ENCODE peak calls at places on chromosome 4, in seven cellular contexts. G, M, S, L, P, U and Z are unnamed samples.

GRCh38 chr4:187236491-187236890 is 512.8 kb upstream of the FAT1 start:
- DNase-seq in M (no peak), G (no peak), L (no peak), U (no peak), P (no peak), S (no peak), Z (no peak)

GRCh38 chr4:141711211-141711610 is 74.8 kb downstream of the IL15 start:
- DNase-seq in L (no peak), M (no peak), G (no peak), S (no peak), P (no peak), U (no peak), Z (no peak)

GRCh38 chr4:158259955-158260575 is 49.8 kb downstream of the TMEM144 start:
- DNase-seq in U (no peak), S (no peak), G (no peak), P (no peak), L (no peak), M (no peak), Z (no peak)

GRCh38 chr4:170234800-170235199 is 145.0 kb upstream of the AADAT start:
- DNase-seq in L (no peak), M (no peak), G (no peak), U (no peak), P (no peak), S (no peak), Z (no peak)

GRCh38 chr4:46937493-46937892 is 28.4 kb upstream of the COX7B2 start:
- DNase-seq in S (no peak), G (no peak), U (no peak), M (no peak), P (no peak), L (no peak), Z (no peak)

GRCh38 chr4:138728566-138728965 is 287.0 kb upstream of the NOCT start:
- DNase-seq in L (no peak), M (no peak), S (no peak), P (no peak), U (no peak), G (no peak), Z (no peak)

GRCh38 chr4:149441338-149441737 is 374.3 kb downstream of the IQCM start:
- DNase-seq in P (no peak), U (no peak), G (no peak), M (no peak), L (no peak), S (no peak), Z (no peak)

GRCh38 chr4:54050214-54050904 is 14.0 kb downstream of the CHIC2 start:
- DNase-seq in P (no peak), G (no peak), U (no peak), S (no peak), M (no peak), L (no peak), Z (no peak)

GRCh38 chr4:173231916-173232315 is 63.3 kb downstream of the GALNT7 start:
- DNase-seq in M (no peak), S (no peak), U (no peak), P (no peak), L (no peak), G (no peak), Z (no peak)

GRCh38 chr4:185470503-185471195 is 884 bp downstream of the CCDC110 start:
- DNase-seq in M (no peak), G (peak; percentile 64), L (peak; percentile 90), P (peak; percentile 71), S (peak; percentile 68), U (peak; percentile 37), Z (peak; percentile 41)

GRCh38 chr4:21848001-21848400 is 100.6 kb downstream of the KCNIP4 start:
- DNase-seq in L (peak; percentile 20), U (no peak), G (no peak), M (no peak), P (no peak), S (no peak), Z (no peak)

GRCh38 chr4:148778980-148779675 is 336.9 kb upstream of the NR3C2 start:
- DNase-seq in S (no peak), L (no peak), P (no peak), U (no peak), G (no peak), M (no peak), Z (no peak)

GRCh38 chr4:36256398-36256828 is 12.1 kb upstream of the ARAP2 start:
- DNase-seq in L (no peak), U (no peak), M (no peak), S (no peak), G (no peak), P (no peak), Z (no peak)

GRCh38 chr4:105710012-105710600 is 1.5 kb downstream of the GSTCD start:
- DNase-seq in M (peak; percentile 45), S (no peak), G (no peak), P (no peak), U (no peak), L (no peak), Z (no peak)

GRCh38 chr4:105712766-105713165 is 4.2 kb downstream of the GSTCD start:
- DNase-seq in M (no peak), L (no peak), S (no peak), P (no peak), U (no peak), G (no peak), Z (no peak)

GRCh38 chr4:105708376-105709080 is at the start of the genes GSTCD and INTS12:
- DNase-seq in U (peak; percentile 92), L (peak; percentile 96), S (peak; percentile 94), M (peak; percentile 97), P (peak; percentile 91), G (peak; percentile 85), Z (peak; percentile 84)

GRCh38 chr4:105709081-105709450 is 482 bp downstream of the GSTCD start:
- DNase-seq in M (no peak), S (no peak), U (peak; percentile 38), L (no peak), G (no peak), P (no peak), Z (no peak)

GRCh38 chr4:105710678-105711077 is 2.1 kb downstream of the GSTCD start:
- DNase-seq in L (no peak), S (no peak), P (no peak), U (no peak), G (no peak), M (no peak), Z (no peak)
- H3K4me3 ChIP-seq in L (no peak overlapping the region), S (no peak overlapping the region), P (no peak overlapping the region), U (no peak overlapping the region), G (no peak overlapping the region), M (no peak overlapping the region), Z (no peak overlapping the region)

DNA sequence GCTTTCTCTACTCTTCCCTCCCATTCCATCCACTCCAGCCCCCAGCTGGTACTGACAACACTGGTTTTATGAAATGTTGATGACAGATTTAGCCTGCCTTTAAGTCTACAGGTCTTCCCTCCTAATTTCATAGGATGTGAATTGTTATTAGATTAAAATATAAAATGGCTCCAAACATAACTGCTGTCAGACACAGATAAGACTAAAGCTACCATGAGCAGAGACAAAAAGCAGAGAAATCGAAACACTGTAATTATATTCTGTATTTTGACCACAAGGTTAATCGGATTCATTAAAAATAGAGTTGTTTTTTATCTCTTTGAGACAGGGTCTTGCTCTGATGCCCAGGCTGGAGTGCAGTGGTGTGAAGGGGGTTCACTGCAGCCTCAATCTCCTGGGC is 28.3 kb downstream of the SEC24D start:
- DNase-seq in G (no peak), M (no peak), P (no peak), S (no peak), U (no peak), L (no peak), Z (no peak)
- H3K36me3 ChIP-seq in G (peaks cover 24% of the 10 kb centered on the region), M (peaks cover 87% of the 10 kb centered on the region), P (no peaks in the 10 kb centered on the region), S (peaks cover 15% of the 10 kb centered on the region), U (no peaks in the 10 kb centered on the region), L (peaks cover 100% of the 10 kb centered on the region), Z (peaks cover 26% of the 10 kb centered on the region)

DNA sequence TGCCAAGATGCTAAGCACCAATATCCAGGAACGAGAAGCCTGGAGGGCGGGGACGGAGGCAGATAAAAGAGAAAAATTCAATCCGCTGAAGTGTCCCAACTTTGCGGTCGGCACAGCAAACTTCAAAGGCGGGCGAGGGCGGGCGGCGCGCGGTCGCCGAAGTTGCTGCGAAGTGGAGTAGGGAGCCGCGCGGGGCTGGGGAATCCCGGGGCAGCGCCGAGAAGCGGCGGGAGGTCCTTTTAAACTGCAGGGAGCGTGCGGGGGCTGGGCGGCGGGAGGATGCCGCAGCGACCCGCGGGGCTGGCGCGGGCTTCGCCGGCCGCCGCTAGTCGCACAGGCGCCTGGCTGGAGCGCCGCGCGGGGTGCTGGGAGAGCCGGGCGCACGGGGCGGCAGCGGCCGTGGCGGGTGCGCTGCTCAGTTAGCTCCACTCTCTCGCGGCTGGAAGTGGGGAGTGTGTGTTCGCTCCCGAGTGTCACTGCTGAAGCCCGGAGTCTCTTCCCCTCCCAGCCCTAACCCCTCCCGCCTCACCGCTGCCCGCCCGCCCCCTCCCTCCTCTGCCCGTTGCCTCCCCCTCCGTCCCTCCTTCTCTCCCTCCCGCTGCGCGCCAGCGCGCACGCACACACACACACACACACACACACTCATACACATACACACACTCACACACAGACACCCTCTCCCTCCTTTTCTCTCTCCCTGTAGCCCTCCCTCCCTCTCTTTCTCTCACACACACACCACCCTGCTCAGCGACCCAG is at the start of gene NDNF:
- DNase-seq in S (peak; percentile 51), M (peak; percentile 81), P (peak; percentile 77), U (peak; percentile 48), L (no peak), G (peak; percentile 39), Z (peak; percentile 72)
- H3K27me3 ChIP-seq in S (no peaks in the 10 kb centered on the region), M (peaks cover 43% of the 10 kb centered on the region), P (no peaks in the 10 kb centered on the region), U (peaks cover 1% of the 10 kb centered on the region), L (peaks cover 29% of the 10 kb centered on the region), G (peaks cover 27% of the 10 kb centered on the region), Z (peaks cover 43% of the 10 kb centered on the region)

GRCh38 chr4:121951570-121952110 is at the start of gene TRPC3:
- DNase-seq in P (peak; percentile 17), U (no peak), M (peak; percentile 74), L (peak; percentile 85), G (peak; percentile 21), S (peak; percentile 50), Z (no peak)
- H3K4me3 ChIP-seq in P (peak within 1 kb of the TSS; percentile 50), U (peak within 1 kb of the TSS; percentile 61), M (peak within 1 kb of the TSS; percentile 77), L (peak within 1 kb of the TSS; percentile 77), G (peak within 1 kb of the TSS; percentile 69), S (peak within 1 kb of the TSS; percentile 69), Z (peak within 1 kb of the TSS; percentile 60)

GRCh38 chr4:145153181-145153903 is 27.0 kb downstream of the OTUD4 start:
- DNase-seq in S (no peak), L (no peak), G (no peak), P (no peak), M (no peak), U (no peak), Z (no peak)
- H3K36me3 ChIP-seq in S (peaks cover 2% of the 10 kb centered on the region), L (peaks cover 100% of the 10 kb centered on the region), G (peaks cover 34% of the 10 kb centered on the region), P (no peaks in the 10 kb centered on the region), M (peaks cover 87% of the 10 kb centered on the region), U (no peaks in the 10 kb centered on the region), Z (peaks cover 16% of the 10 kb centered on the region)

DNA sequence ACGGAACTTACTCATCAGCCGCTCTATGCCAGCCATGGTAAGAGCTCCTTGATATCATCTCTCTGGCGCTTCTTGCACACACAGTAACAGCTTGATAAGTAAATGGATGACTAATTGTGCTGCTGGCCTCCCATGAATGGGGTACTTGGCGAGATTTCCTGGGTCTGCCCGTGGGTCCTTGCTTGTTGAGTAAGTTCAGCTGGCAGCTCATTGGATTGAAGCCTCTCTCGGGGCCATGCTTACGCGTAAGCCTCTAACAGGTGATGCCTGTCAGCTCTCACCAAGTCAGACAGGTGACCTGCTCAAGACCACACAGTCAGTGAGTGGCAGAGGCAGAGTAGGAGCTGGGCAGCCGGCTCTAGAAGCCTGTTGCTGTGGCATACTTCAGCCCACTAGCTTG is 7.7 kb downstream of the NSG1 start:
- DNase-seq in M (peak; percentile 31), U (no peak), P (no peak), L (no peak), G (no peak), S (no peak), Z (no peak)
- H3K27me3 ChIP-seq in M (peaks cover 42% of the 10 kb centered on the region), U (no peaks in the 10 kb centered on the region), P (no peaks in the 10 kb centered on the region), L (no peaks in the 10 kb centered on the region), G (no peaks in the 10 kb centered on the region), S (peaks cover 2% of the 10 kb centered on the region), Z (peaks cover 2% of the 10 kb centered on the region)

GRCh38 chr4:151436093-151436518 is 27.1 kb downstream of the FHIP1A start:
- DNase-seq in G (no peak), S (no peak), L (no peak), P (no peak), M (no peak), U (no peak), Z (no peak)
- H3K4me3 ChIP-seq in G (no peak overlapping the region), S (no peak overlapping the region), L (no peak overlapping the region), P (no peak overlapping the region), M (no peak overlapping the region), U (no peak overlapping the region), Z (no peak overlapping the region)